ENCODE peak calls at places on chromosomes 6 and 20, in six cellular contexts. One of them, this sample, is unnamed.

GRCh38 chr6:69719602-69720193 is 77.1 kb downstream of the LMBRD1 start:
- DNase-seq in NCI-H1694: peak; percentile 31
- DNase-seq in T-helper 1 cell: no peak
- DNase-seq in fibroblast of mammary gland: peak; percentile 42
- DNase-seq in effector CD8-positive, alpha-beta T cell: no peak
- DNase-seq in ACHN: peak; percentile 34
- DNase-seq in this sample: no peak

GRCh38 chr20:17629678-17630089 is 52.4 kb downstream of the RRBP1 start:
- DNase-seq in effector CD8-positive, alpha-beta T cell: no peak
- DNase-seq in ACHN: no peak
- DNase-seq in T-helper 1 cell: no peak
- DNase-seq in NCI-H1694: no peak
- DNase-seq in fibroblast of mammary gland: no peak
- DNase-seq in this sample: no peak

GRCh38 chr20:12179692-12180091 is 262.0 kb downstream of the BTBD3 start:
- DNase-seq in NCI-H1694: no peak
- DNase-seq in fibroblast of mammary gland: no peak
- DNase-seq in T-helper 1 cell: no peak
- DNase-seq in effector CD8-positive, alpha-beta T cell: no peak
- DNase-seq in ACHN: no peak
- DNase-seq in this sample: no peak

GRCh38 chr6:137531376-137532092 is 37.3 kb upstream of the OLIG3 start:
- DNase-seq in fibroblast of mammary gland: no peak
- DNase-seq in NCI-H1694: no peak
- DNase-seq in effector CD8-positive, alpha-beta T cell: no peak
- DNase-seq in ACHN: no peak
- DNase-seq in T-helper 1 cell: no peak
- DNase-seq in this sample: no peak

GRCh38 chr20:1171461-1172093 is 13.2 kb downstream of the TMEM74B start:
- DNase-seq in effector CD8-positive, alpha-beta T cell: no peak
- DNase-seq in fibroblast of mammary gland: peak; percentile 34
- DNase-seq in T-helper 1 cell: no peak
- DNase-seq in ACHN: peak; percentile 41
- DNase-seq in NCI-H1694: no peak
- DNase-seq in this sample: no peak

GRCh38 chr6:3139090-3139903 is 18.0 kb downstream of the TUBB2A start:
- DNase-seq in NCI-H1694: peak; percentile 51
- DNase-seq in ACHN: no peak
- DNase-seq in T-helper 1 cell: no peak
- DNase-seq in effector CD8-positive, alpha-beta T cell: no peak
- DNase-seq in fibroblast of mammary gland: peak; percentile 85
- DNase-seq in this sample: peak; percentile 84

GRCh38 chr6:145631374-145631773 is 103.9 kb downstream of the EPM2A start:
- DNase-seq in fibroblast of mammary gland: no peak
- DNase-seq in ACHN: no peak
- DNase-seq in effector CD8-positive, alpha-beta T cell: no peak
- DNase-seq in T-helper 1 cell: no peak
- DNase-seq in NCI-H1694: no peak
- DNase-seq in this sample: no peak

GRCh38 chr6:159105716-159106115 is 60.9 kb upstream of the TAGAP start:
- DNase-seq in NCI-H1694: no peak
- DNase-seq in ACHN: no peak
- DNase-seq in T-helper 1 cell: no peak
- DNase-seq in effector CD8-positive, alpha-beta T cell: no peak
- DNase-seq in fibroblast of mammary gland: no peak
- DNase-seq in this sample: no peak

GRCh38 chr6:45709834-45710233 is 305.8 kb downstream of the CLIC5 start:
- DNase-seq in T-helper 1 cell: no peak
- DNase-seq in ACHN: no peak
- DNase-seq in effector CD8-positive, alpha-beta T cell: no peak
- DNase-seq in fibroblast of mammary gland: no peak
- DNase-seq in NCI-H1694: no peak
- DNase-seq in this sample: no peak

GRCh38 chr20:31661625-31662371 is 24.1 kb downstream of the COX4I2 start:
- DNase-seq in effector CD8-positive, alpha-beta T cell: peak; percentile 82
- DNase-seq in fibroblast of mammary gland: peak; percentile 63
- DNase-seq in ACHN: peak; percentile 77
- DNase-seq in NCI-H1694: peak; percentile 28
- DNase-seq in T-helper 1 cell: peak; percentile 59
- DNase-seq in this sample: peak; percentile 88

GRCh38 chr6:111580826-111581505 is 24.7 kb downstream of the TRAF3IP2 start:
- DNase-seq in T-helper 1 cell: no peak
- DNase-seq in effector CD8-positive, alpha-beta T cell: no peak
- DNase-seq in NCI-H1694: no peak
- DNase-seq in fibroblast of mammary gland: peak; percentile 90
- DNase-seq in ACHN: no peak
- DNase-seq in this sample: no peak

GRCh38 chr20:21808863-21809664 is 103.6 kb downstream of the PAX1 start:
- DNase-seq in fibroblast of mammary gland: peak; percentile 11
- DNase-seq in ACHN: peak; percentile 2
- DNase-seq in NCI-H1694: no peak
- DNase-seq in effector CD8-positive, alpha-beta T cell: no peak
- DNase-seq in T-helper 1 cell: no peak
- DNase-seq in this sample: peak; percentile 38

GRCh38 chr6:3193102-3193837 is 34.2 kb downstream of the TUBB2B start:
- DNase-seq in ACHN: no peak
- DNase-seq in NCI-H1694: no peak
- DNase-seq in T-helper 1 cell: no peak
- DNase-seq in fibroblast of mammary gland: no peak
- DNase-seq in effector CD8-positive, alpha-beta T cell: no peak
- DNase-seq in this sample: no peak

GRCh38 chr20:23080521-23080920 is 5.6 kb downstream of the CD93 start:
- DNase-seq in ACHN: no peak
- DNase-seq in fibroblast of mammary gland: peak; percentile 11
- DNase-seq in NCI-H1694: no peak
- DNase-seq in T-helper 1 cell: no peak
- DNase-seq in effector CD8-positive, alpha-beta T cell: no peak
- DNase-seq in this sample: no peak

GRCh38 chr6:3732345-3733141 is 19.0 kb downstream of the PXDC1 start:
- DNase-seq in NCI-H1694: peak; percentile 6
- DNase-seq in T-helper 1 cell: peak; percentile 28
- DNase-seq in fibroblast of mammary gland: peak; percentile 94
- DNase-seq in effector CD8-positive, alpha-beta T cell: peak; percentile 49
- DNase-seq in ACHN: peak; percentile 56
- DNase-seq in this sample: peak; percentile 81

GRCh38 chr6:161947371-161947770 is 673.5 kb upstream of the AGPAT4 start:
- DNase-seq in T-helper 1 cell: no peak
- DNase-seq in ACHN: no peak
- DNase-seq in fibroblast of mammary gland: no peak
- DNase-seq in effector CD8-positive, alpha-beta T cell: no peak
- DNase-seq in NCI-H1694: no peak
- DNase-seq in this sample: no peak

GRCh38 chr20:8589956-8590355 is 457.9 kb downstream of the PLCB1 start:
- DNase-seq in T-helper 1 cell: no peak
- DNase-seq in NCI-H1694: no peak
- DNase-seq in ACHN: no peak
- DNase-seq in fibroblast of mammary gland: peak; percentile 74
- DNase-seq in effector CD8-positive, alpha-beta T cell: no peak
- DNase-seq in this sample: no peak

GRCh38 chr6:87837444-87837843 is 135.4 kb upstream of the AKIRIN2 start:
- DNase-seq in ACHN: no peak
- DNase-seq in fibroblast of mammary gland: no peak
- DNase-seq in effector CD8-positive, alpha-beta T cell: no peak
- DNase-seq in T-helper 1 cell: no peak
- DNase-seq in NCI-H1694: no peak
- DNase-seq in this sample: no peak

This sample was measured in body of pancreas.